ENCODE peak calls at places on chromosomes 4 and X, in four cellular contexts. One of them, this sample, is unnamed.

GRCh38 chrX:49876750-49877149 is 2.5 kb upstream of the USP27X start:
- DNase-seq in ovary: no peak
- DNase-seq in upper lobe of left lung: no peak
- DNase-seq in right cardiac atrium: no peak
- DNase-seq in this sample: no peak

GRCh38 chrX:41779058-41779564 is 55.1 kb downstream of the GPR82 start:
- DNase-seq in upper lobe of left lung: no peak
- DNase-seq in right cardiac atrium: no peak
- DNase-seq in ovary: no peak
- DNase-seq in this sample: no peak

GRCh38 chr4:174663254-174663653 is 141.0 kb upstream of the HPGD start:
- DNase-seq in ovary: no peak
- DNase-seq in upper lobe of left lung: no peak
- DNase-seq in right cardiac atrium: no peak
- DNase-seq in this sample: no peak

GRCh38 chr4:85866508-85866907 is 391.6 kb downstream of the ARHGAP24 start:
- DNase-seq in upper lobe of left lung: no peak
- DNase-seq in right cardiac atrium: no peak
- DNase-seq in ovary: no peak
- DNase-seq in this sample: no peak

GRCh38 chr4:30721353-30722091 is 1.4 kb downstream of the PCDH7 start:
- DNase-seq in right cardiac atrium: peak; percentile 22
- DNase-seq in upper lobe of left lung: peak; percentile 90
- DNase-seq in ovary: peak; percentile 18
- DNase-seq in this sample: peak; percentile 25

GRCh38 chr4:7045961-7046921 is 3.1 kb downstream of the TADA2B start:
- DNase-seq in ovary: no peak
- DNase-seq in upper lobe of left lung: peak; percentile 61
- DNase-seq in right cardiac atrium: no peak
- DNase-seq in this sample: no peak

GRCh38 chrX:66731398-66731797 is 92.5 kb upstream of the EDA2R start:
- DNase-seq in right cardiac atrium: no peak
- DNase-seq in ovary: no peak
- DNase-seq in upper lobe of left lung: no peak
- DNase-seq in this sample: no peak

GRCh38 chrX:148624951-148625350 is 124.5 kb downstream of the AFF2 start:
- DNase-seq in upper lobe of left lung: no peak
- DNase-seq in ovary: no peak
- DNase-seq in right cardiac atrium: no peak
- DNase-seq in this sample: no peak

GRCh38 chr4:88526221-88526815 is 2.7 kb upstream of the PYURF start:
- DNase-seq in ovary: no peak
- DNase-seq in right cardiac atrium: no peak
- DNase-seq in upper lobe of left lung: no peak
- DNase-seq in this sample: no peak

GRCh38 chr4:152784490-152785195 is 4.9 kb downstream of the ARFIP1 start:
- DNase-seq in right cardiac atrium: no peak
- DNase-seq in upper lobe of left lung: no peak
- DNase-seq in ovary: no peak
- DNase-seq in this sample: no peak

GRCh38 chrX:123274796-123275195 is 90.7 kb downstream of the GRIA3 start:
- DNase-seq in upper lobe of left lung: no peak
- DNase-seq in ovary: no peak
- DNase-seq in right cardiac atrium: no peak
- DNase-seq in this sample: no peak

GRCh38 chr4:159508917-159509500 is 406.1 kb downstream of the RAPGEF2 start:
- DNase-seq in right cardiac atrium: no peak
- DNase-seq in upper lobe of left lung: no peak
- DNase-seq in ovary: no peak
- DNase-seq in this sample: no peak

GRCh38 chrX:40272141-40272540 is 174.4 kb upstream of the BCOR start:
- DNase-seq in ovary: peak; percentile 35
- DNase-seq in right cardiac atrium: no peak
- DNase-seq in upper lobe of left lung: no peak
- DNase-seq in this sample: no peak